ENCODE peak calls at places on chromosome 11, in eight cellular contexts. T is activated naive CD8-positive, alpha-beta T cell treated with anti-CD3 and anti-CD28 coated beads for 36 hours; O is Caco-2; A is Peyer's patch; V is myocyte; K is iPS-NIHi11; X is COLO829; H is NCI-H2107. I is an unnamed sample.

GRCh38 chr11:68659158-68659921 is 25.0 kb upstream of the GAL start:
- DNase-seq in T (no peak), O (no peak), A (no peak), V (peak; percentile 89), K (peak; percentile 50), X (peak; percentile 94), H (peak; percentile 91), I (peak; percentile 96)

GRCh38 chr11:79397252-79397651 is 43.6 kb downstream of the TENM4 start:
- DNase-seq in T (no peak), O (no peak), A (no peak), V (no peak), K (no peak), X (no peak), H (no peak), I (peak; percentile 53)

GRCh38 chr11:61303725-61304124 is 8.6 kb upstream of the VWCE start:
- DNase-seq in T (no peak), O (no peak), A (no peak), V (no peak), K (no peak), X (no peak), H (no peak), I (no peak)

GRCh38 chr11:126583594-126583993 is 228.1 kb downstream of the ST3GAL4 start:
- DNase-seq in T (no peak), O (no peak), A (no peak), V (no peak), K (no peak), X (no peak), H (no peak), I (no peak)

GRCh38 chr11:41612415-41612814 is 153.0 kb upstream of the LRRC4C start:
- DNase-seq in T (no peak), O (peak; percentile 2), A (no peak), V (no peak), K (peak; percentile 6), X (no peak), H (no peak), I (peak; percentile 56)

GRCh38 chr11:33667819-33668467 is 32.7 kb downstream of the C11orf91 start:
- DNase-seq in T (no peak), O (no peak), A (no peak), V (no peak), K (no peak), X (no peak), H (no peak), I (no peak)

GRCh38 chr11:130653838-130654601 is 205.6 kb downstream of the ADAMTS15 start:
- DNase-seq in T (no peak), O (no peak), A (no peak), V (peak; percentile 57), K (peak; percentile 61), X (no peak), H (no peak), I (peak; percentile 85)

GRCh38 chr11:111406589-111406988 is 27.5 kb upstream of the POU2AF1 start:
- DNase-seq in T (no peak), O (no peak), A (no peak), V (no peak), K (no peak), X (no peak), H (no peak), I (peak; percentile 39)

GRCh38 chr11:2197771-2198520 is 26.3 kb upstream of the TH start:
- DNase-seq in T (no peak), O (no peak), A (no peak), V (no peak), K (no peak), X (no peak), H (no peak), I (no peak)

GRCh38 chr11:15493066-15493465 is 378.3 kb downstream of the INSC start:
- DNase-seq in T (no peak), O (no peak), A (no peak), V (no peak), K (peak; percentile 28), X (peak; percentile 21), H (peak; percentile 29), I (peak; percentile 55)

GRCh38 chr11:61049854-61050253 is 52.4 kb upstream of the CD5 start:
- DNase-seq in T (no peak), O (no peak), A (no peak), V (no peak), K (no peak), X (no peak), H (no peak), I (no peak)

GRCh38 chr11:117639601-117640000 is 157.4 kb downstream of the DSCAML1 start:
- DNase-seq in T (no peak), O (no peak), A (no peak), V (no peak), K (no peak), X (no peak), H (no peak), I (no peak)

GRCh38 chr11:66332371-66333219 is 3.6 kb downstream of the RIN1 start:
- DNase-seq in T (no peak), O (no peak), A (no peak), V (no peak), K (no peak), X (no peak), H (no peak), I (no peak)

GRCh38 chr11:85663080-85663729 is 1.7 kb downstream of the CREBZF start:
- DNase-seq in T (no peak), O (no peak), A (no peak), V (peak; percentile 9), K (peak; percentile 17), X (no peak), H (no peak), I (peak; percentile 20)

GRCh38 chr11:99370557-99371200 is 349.9 kb downstream of the CNTN5 start:
- DNase-seq in T (no peak), O (no peak), A (no peak), V (peak; percentile 93), K (peak; percentile 9), X (no peak), H (no peak), I (peak; percentile 84)

GRCh38 chr11:130216591-130217132 is 57.1 kb downstream of the ST14 start:
- DNase-seq in T (no peak), O (peak; percentile 11), A (no peak), V (no peak), K (no peak), X (no peak), H (no peak), I (no peak)